ENCODE peak calls at places on chromosomes 2 and 18, in seven cellular contexts. X is body of pancreas, H is IMR-90, B is left ventricle myocardium inferior, Y is pancreas, F is lower lobe of right lung, S is right atrium auricular region. K is an unnamed sample. For H3K36me3, the result is how much of the 10 kb centered on the place peaks cover.

GRCh38 chr2:12896283-12897014 is 179.7 kb downstream of the TRIB2 start:
- DNase-seq in H (no peak), B (no peak), S (no peak), X (no peak), F (no peak), Y (no peak), K (no peak)

GRCh38 chr2:159153463-159153862 is 133.0 kb downstream of the WDSUB1 start:
- DNase-seq in Y (no peak), F (no peak), B (no peak), S (no peak), H (no peak), X (no peak), K (no peak)

GRCh38 chr2:975095-975494 is 24.4 kb downstream of the SNTG2 start:
- DNase-seq in B (no peak), F (no peak), S (no peak), Y (no peak), H (no peak), X (no peak), K (no peak)

GRCh38 chr2:192000196-192000990 is 153.5 kb upstream of the CAVIN2 start:
- DNase-seq in B (no peak), X (no peak), Y (no peak), H (no peak), S (no peak), F (no peak), K (no peak)

GRCh38 chr2:10120158-10120937 is 2.2 kb upstream of the RRM2 start:
- DNase-seq in Y (peak), H (peak), S (peak), B (peak), F (peak), X (peak), K (peak)

GRCh38 chr2:61993422-61994024 is 88.0 kb downstream of the COMMD1 start:
- DNase-seq in B (no peak), H (peak), Y (no peak), X (no peak), S (no peak), F (no peak), K (no peak)

GRCh38 chr2:208222351-208222750 is 32.5 kb downstream of the IDH1 start:
- DNase-seq in B (no peak), H (peak), S (no peak), F (no peak), X (no peak), Y (no peak), K (no peak)

GRCh38 chr2:237864030-237864931 is 4.9 kb downstream of the RAMP1 start:
- DNase-seq in F (no peak), H (no peak), S (peak), X (peak), Y (no peak), B (no peak), K (peak)

GRCh38 chr2:47221956-47222355 is 66.8 kb upstream of the STPG4 start:
- DNase-seq in F (no peak), X (no peak), B (no peak), Y (no peak), H (peak), S (no peak), K (no peak)

GRCh38 chr2:23912054-23912453 is 14.9 kb downstream of the ATAD2B start:
- DNase-seq in H (peak), Y (no peak), X (no peak), F (no peak), S (no peak), B (no peak), K (no peak)

GRCh38 chr2:144367030-144367429 is 152.9 kb downstream of the ZEB2 start:
- DNase-seq in H (no peak), X (no peak), Y (no peak), F (no peak), S (no peak), B (no peak), K (no peak)
- H3K27ac ChIP-seq in H (no peak), X (no peak), Y (no peak), F (no peak), S (no peak), B (no peak), K (no peak)

GRCh38 chr18:13725566-13726227 is 661 bp downstream of the FAM210A start:
- DNase-seq in S (no peak), F (no peak), Y (no peak), X (no peak), H (peak), B (no peak), K (peak)

GRCh38 chr18:13730486-13730885 is 4.0 kb downstream of the RNMT start:
- DNase-seq in F (no peak), S (no peak), Y (no peak), B (no peak), H (no peak), X (no peak), K (no peak)

GRCh38 chr18:13726972-13727331 is 479 bp downstream of the RNMT start:
- DNase-seq in F (no peak), H (peak), Y (peak), X (peak), B (peak), S (peak), K (no peak)

GRCh38 chr18:13726228-13726971 is at the start of the genes FAM210A and RNMT:
- DNase-seq in S (peak), F (peak), Y (peak), H (peak), X (peak), B (peak), K (peak)
- TF ChIP-seq CTCF in S (peak), F (no peak), Y (no peak), H (peak), X (no peak), B (peak), K (no peak)

GRCh38 chr2:65297544-65297943 is 69.9 kb downstream of the ACTR2 start:
- DNase-seq in B (no peak), H (no peak), S (no peak), X (no peak), F (no peak), Y (no peak), K (no peak)

GRCh38 chr2:65300134-65300771 is 72.6 kb downstream of the ACTR2 start:
- DNase-seq in X (peak), S (peak), B (peak), H (peak), F (peak), Y (peak), K (peak)

GRCh38 chr2:65298089-65298488 is 70.5 kb downstream of the ACTR2 start:
- DNase-seq in B (no peak), H (no peak), S (no peak), F (no peak), Y (no peak), X (no peak), K (no peak)

GRCh38 chr2:65300772-65301711 is 73.4 kb downstream of the ACTR2 start:
- DNase-seq in B (peak), Y (no peak), S (peak), F (peak), H (peak), X (no peak), K (no peak)

DNA sequence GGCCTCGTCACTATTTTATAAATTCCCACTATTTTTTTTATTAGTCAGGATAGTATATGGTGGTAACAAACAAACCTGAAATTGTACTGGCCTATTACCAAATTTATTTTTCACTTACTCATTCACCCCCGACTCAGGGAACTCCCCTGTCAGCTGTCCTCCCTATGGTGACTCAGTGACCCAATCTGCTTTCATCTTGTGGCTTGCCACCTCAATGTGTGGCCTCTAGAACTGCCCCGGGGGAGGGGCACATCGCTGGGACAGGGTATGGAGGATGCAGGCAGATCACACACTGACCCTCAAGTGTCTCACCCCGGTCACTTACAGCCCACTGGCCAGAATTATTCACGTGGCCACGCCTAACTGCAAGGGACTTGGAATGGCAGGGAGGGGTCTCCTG is 71.6 kb downstream of the ACTR2 start:
- DNase-seq in X (no peak), Y (no peak), B (no peak), F (no peak), H (peak), S (no peak), K (no peak)
- H3K36me3 ChIP-seq in X (under half), Y (under half), B (under half), F (under half), H (under half), S (under half), K (under half)

DNA sequence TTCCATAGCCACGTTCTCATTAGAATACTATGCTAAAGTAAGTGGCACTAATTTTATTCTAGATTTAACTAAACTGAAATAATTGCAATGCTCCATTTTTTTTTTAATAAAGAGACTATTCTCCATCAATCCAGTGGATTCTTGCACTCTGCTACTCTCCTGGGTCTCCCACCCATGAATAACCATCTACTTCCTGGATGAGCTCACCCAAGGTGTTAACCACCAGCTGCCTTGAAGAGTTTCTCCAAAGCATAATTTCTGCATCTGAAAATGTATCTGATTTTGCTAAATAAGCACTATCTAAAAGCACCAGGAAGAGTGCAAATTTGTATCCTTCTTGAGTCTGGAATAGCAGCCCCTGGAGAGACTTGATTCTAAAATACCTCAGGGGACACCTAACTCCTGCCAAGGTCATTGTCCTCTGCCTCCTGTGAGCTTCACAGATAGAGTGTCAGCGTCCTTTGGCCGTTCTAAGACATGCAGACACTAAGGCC is 41.6 kb upstream of the SH3BP4 start:
- DNase-seq in X (no peak), B (no peak), S (no peak), H (no peak), F (no peak), Y (no peak), K (no peak)
- H3K27ac ChIP-seq in X (no peak), B (no peak), S (no peak), H (no peak), F (no peak), Y (no peak), K (no peak)

DNA sequence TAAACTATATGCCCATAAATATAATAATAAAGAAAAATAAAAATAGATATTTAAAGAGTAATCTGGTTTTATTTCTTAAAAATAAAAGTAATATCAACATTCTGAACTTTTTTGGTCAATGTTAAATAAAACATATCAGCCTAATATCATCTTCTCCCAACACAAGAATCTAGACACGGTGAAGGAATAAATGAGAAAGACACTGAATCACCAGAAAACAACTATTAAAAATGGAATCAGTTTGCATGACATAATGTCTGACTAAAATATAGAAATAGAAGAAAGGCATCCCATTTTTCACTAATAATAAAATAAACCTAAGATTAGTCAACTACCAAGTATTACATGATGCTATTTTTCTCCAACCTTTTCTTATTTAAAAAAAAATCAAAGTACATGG is 30.9 kb upstream of the TNFAIP6 start:
- DNase-seq in Y (no peak), F (no peak), S (no peak), X (no peak), B (no peak), H (peak), K (no peak)
- TF ChIP-seq CTCF in Y (no peak), F (no peak), S (no peak), X (no peak), B (no peak), H (no peak), K (no peak)

GRCh38 chr2:171451074-171451473 is 17.0 kb downstream of the DCAF17 start:
- DNase-seq in F (no peak), H (no peak), X (no peak), B (no peak), Y (no peak), S (no peak), K (no peak)
- H3K36me3 ChIP-seq in F (half or more), H (under half), X (under half), B (half or more), Y (under half), S (half or more), K (under half)

GRCh38 chr2:83953661-83954060 is 505.4 kb downstream of the SUCLG1 start:
- DNase-seq in S (no peak), B (no peak), Y (no peak), X (no peak), F (no peak), H (no peak), K (no peak)
- H3K27ac ChIP-seq in S (no peak), B (no peak), Y (no peak), X (no peak), F (no peak), H (no peak), K (no peak)

GRCh38 chr2:51324028-51324427 is 292.1 kb upstream of the NRXN1 start:
- DNase-seq in Y (no peak), F (no peak), B (no peak), X (no peak), S (no peak), H (no peak), K (no peak)

GRCh38 chr2:51322612-51323011 is 290.7 kb upstream of the NRXN1 start:
- DNase-seq in S (no peak), Y (no peak), B (no peak), X (no peak), H (no peak), F (no peak), K (no peak)
- TF ChIP-seq CTCF in S (no peak), Y (no peak), B (no peak), X (no peak), H (no peak), F (no peak), K (no peak)

GRCh38 chr2:233089851-233090250 is 29.7 kb downstream of the INPP5D start:
- DNase-seq in S (no peak), B (no peak), Y (no peak), X (no peak), F (no peak), H (no peak), K (no peak)

GRCh38 chr2:233092446-233093438 is 32.6 kb downstream of the INPP5D start:
- DNase-seq in H (no peak), X (no peak), F (no peak), B (no peak), Y (no peak), S (no peak), K (no peak)

GRCh38 chr2:233094614-233095013 is 34.5 kb downstream of the INPP5D start:
- DNase-seq in Y (no peak), H (no peak), X (no peak), S (no peak), B (no peak), F (no peak), K (no peak)

GRCh38 chr2:233093721-233094120 is 33.6 kb downstream of the INPP5D start:
- DNase-seq in X (no peak), Y (no peak), F (no peak), B (no peak), H (no peak), S (no peak), K (no peak)

GRCh38 chr2:233091595-233092375 is 31.6 kb downstream of the INPP5D start:
- DNase-seq in B (no peak), H (no peak), X (no peak), F (no peak), Y (no peak), S (no peak), K (no peak)
- H3K36me3 ChIP-seq in B (under half), H (under half), X (under half), F (under half), Y (under half), S (under half), K (under half)

GRCh38 chr2:48424866-48425265 is 105.1 kb upstream of the STON1 start:
- DNase-seq in Y (no peak), B (no peak), H (no peak), F (no peak), S (no peak), X (no peak), K (no peak)

GRCh38 chr2:48423376-48423775 is 106.6 kb upstream of the STON1 start:
- DNase-seq in B (no peak), Y (no peak), F (no peak), H (peak), S (no peak), X (no peak), K (no peak)

GRCh38 chr2:48424356-48424755 is 105.6 kb upstream of the STON1 start:
- DNase-seq in X (no peak), B (no peak), F (no peak), Y (no peak), S (no peak), H (no peak), K (no peak)

GRCh38 chr2:48427552-48427951 is 102.4 kb upstream of the STON1 start:
- DNase-seq in Y (no peak), F (no peak), B (no peak), H (no peak), X (no peak), S (no peak), K (no peak)

DNA sequence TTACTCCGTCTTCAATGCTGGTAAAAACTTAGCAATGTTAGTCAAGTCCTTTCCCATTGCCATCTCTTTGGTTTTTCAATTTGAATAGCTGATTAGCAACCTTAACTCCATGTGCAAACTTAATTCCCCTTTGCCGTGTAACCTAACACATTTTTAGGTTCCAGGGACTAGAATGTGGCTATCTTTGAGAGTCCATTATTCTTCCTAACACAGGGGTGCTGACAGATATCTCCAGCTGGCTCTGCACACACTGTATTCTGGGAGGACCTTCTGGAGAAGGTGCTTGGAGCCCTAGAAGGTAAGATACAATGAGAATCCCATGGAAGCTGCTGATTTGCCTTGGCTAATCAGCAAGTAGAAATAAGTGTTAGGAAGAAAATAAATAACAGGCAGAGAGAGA is 104.6 kb upstream of the STON1 start:
- DNase-seq in H (no peak), Y (no peak), F (no peak), B (no peak), X (no peak), S (no peak), K (no peak)
- H3K27ac ChIP-seq in H (no peak), Y (no peak), F (no peak), B (no peak), X (no peak), S (no peak), K (no peak)

K was measured in vagina.